ENCODE peak calls at places on chromosomes 16 and 17, in seven cellular contexts. C, F, L, U, N, R and Q are unnamed samples.

GRCh38 chr16:4375717-4376116 is 4.1 kb downstream of the VASN start:
- DNase-seq in L (no peak), R (no peak), C (no peak), U (no peak), F (no peak), N (no peak), Q (no peak)

GRCh38 chr16:2209258-2210008 is 1.2 kb downstream of the BRICD5 start:
- DNase-seq in C (no peak), U (no peak), N (no peak), F (no peak), L (no peak), R (no peak), Q (no peak)

GRCh38 chr16:68313116-68313515 is 2.3 kb downstream of the PRMT7 start:
- DNase-seq in U (no peak), F (no peak), N (no peak), C (no peak), R (no peak), L (no peak), Q (no peak)

GRCh38 chr17:44033841-44034408 is 19.2 kb upstream of the TMEM101 start:
- DNase-seq in U (no peak), C (no peak), F (no peak), R (no peak), N (no peak), L (no peak), Q (no peak)

GRCh38 chr16:56321159-56321558 is 104.2 kb downstream of the AMFR start:
- DNase-seq in F (no peak), L (no peak), R (no peak), U (no peak), C (no peak), N (no peak), Q (no peak)

GRCh38 chr16:56930516-56931252 is 1.3 kb upstream of the HERPUD1 start:
- DNase-seq in F (no peak), N (no peak), R (peak), C (no peak), U (no peak), L (peak), Q (no peak)

GRCh38 chr17:79042421-79043190 is 18.6 kb downstream of the C1QTNF1 start:
- DNase-seq in L (peak), U (peak), N (peak), F (no peak), R (peak), C (peak), Q (no peak)

GRCh38 chr17:66807182-66807581 is 27.7 kb upstream of the CACNG5 start:
- DNase-seq in L (no peak), C (no peak), U (peak), R (no peak), N (no peak), F (no peak), Q (no peak)

GRCh38 chr17:78142113-78142861 is 3.9 kb upstream of the C17orf99 start:
- DNase-seq in F (no peak), C (peak), N (peak), L (peak), R (no peak), U (peak), Q (no peak)

GRCh38 chr17:76561332-76561731 is 21.5 kb downstream of the PRCD start:
- DNase-seq in U (no peak), N (no peak), R (no peak), C (no peak), F (no peak), L (no peak), Q (no peak)
- H3K4me3 ChIP-seq in U (peak), N (no peak), R (peak), C (no peak), F (no peak), L (no peak), Q (peak)

GRCh38 chr16:81515281-81515680 is 70.7 kb downstream of the CMIP start:
- DNase-seq in C (no peak), R (no peak), N (no peak), L (no peak), F (no peak), U (no peak), Q (no peak)

GRCh38 chr16:81517630-81518438 is 73.2 kb downstream of the CMIP start:
- DNase-seq in U (no peak), L (no peak), F (no peak), N (no peak), C (no peak), R (no peak), Q (no peak)

GRCh38 chr16:81515721-81516120 is 71.1 kb downstream of the CMIP start:
- DNase-seq in U (no peak), C (no peak), F (no peak), N (no peak), R (no peak), L (no peak), Q (no peak)

GRCh38 chr16:81517150-81517499 is 72.5 kb downstream of the CMIP start:
- DNase-seq in R (no peak), N (no peak), C (no peak), U (no peak), F (no peak), L (no peak), Q (no peak)

GRCh38 chr16:81516478-81517149 is 72.0 kb downstream of the CMIP start:
- DNase-seq in R (no peak), L (no peak), N (no peak), C (no peak), U (no peak), F (no peak), Q (no peak)
- TF ChIP-seq POLR2AphosphoS5 in R (no peak), L (no peak), N (no peak), C (no peak), U (no peak), F (no peak), Q (no peak)

DNA sequence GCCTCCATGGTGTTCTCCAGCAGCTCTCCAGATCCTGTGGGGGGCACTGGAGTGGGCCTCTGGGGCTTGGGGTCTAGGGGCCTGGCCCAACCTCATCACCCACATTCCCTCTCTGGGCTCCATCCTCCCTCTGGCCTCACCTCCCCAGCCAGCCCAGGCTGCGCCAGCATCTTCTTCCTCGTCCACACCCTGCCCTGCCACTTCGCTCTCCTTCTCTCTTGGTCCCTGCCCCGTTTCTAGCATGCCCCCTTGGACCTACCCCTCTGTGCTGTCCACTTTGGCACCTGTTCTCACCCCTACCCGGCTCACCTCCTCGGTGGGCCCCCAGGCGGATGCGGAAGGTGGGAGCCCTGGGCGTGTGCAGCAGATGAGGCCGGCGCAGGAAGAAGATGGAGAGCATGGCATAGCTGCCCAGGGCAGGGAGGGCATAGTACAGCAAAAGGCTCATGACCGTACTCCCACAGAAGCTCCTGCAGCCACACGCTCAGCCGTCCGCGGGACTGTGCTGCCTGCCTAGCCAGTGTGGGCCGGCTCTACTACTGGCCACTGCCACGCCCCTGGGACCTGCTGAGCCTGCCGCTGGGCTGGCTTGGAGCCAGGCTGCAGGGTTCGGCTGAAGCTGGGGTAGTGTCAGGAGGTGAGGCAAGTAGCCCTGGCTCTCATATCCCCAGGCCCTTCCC is at the start of gene GDPD3:
- DNase-seq in N (no peak), F (no peak), R (no peak), L (peak), U (peak), C (no peak), Q (no peak)
- TF ChIP-seq CTCF in N (no peak), F (no peak), R (no peak), L (peak), U (no peak), C (no peak), Q (no peak)

GRCh38 chr16:89261691-89262563 is 44.4 kb downstream of the ZNF778 start:
- DNase-seq in R (no peak), N (no peak), F (no peak), U (peak), C (no peak), L (no peak), Q (no peak)
- H3K4me3 ChIP-seq in R (no peak), N (no peak), F (no peak), U (no peak), C (no peak), L (no peak), Q (no peak)